ENCODE peak calls at places on chromosomes 3 and 15, in six cellular contexts. One of them, this sample, is unnamed.

GRCh38 chr15:52790166-52790708 is at the start of gene ONECUT1:
- DNase-seq in IMR-90: peak
- DNase-seq in GM20000: peak
- DNase-seq in GM13976: peak
- DNase-seq in Calu3: peak
- DNase-seq in transverse colon: peak
- DNase-seq in this sample: peak

GRCh38 chr15:78338756-78339155 is 1.4 kb upstream of the CRABP1 start:
- DNase-seq in IMR-90: no peak
- DNase-seq in GM20000: no peak
- DNase-seq in GM13976: no peak
- DNase-seq in Calu3: no peak
- DNase-seq in transverse colon: no peak
- DNase-seq in this sample: no peak

GRCh38 chr3:154776549-154777230 is 303.4 kb upstream of the MME start:
- DNase-seq in IMR-90: no peak
- DNase-seq in GM20000: no peak
- DNase-seq in GM13976: no peak
- DNase-seq in Calu3: no peak
- DNase-seq in transverse colon: no peak
- DNase-seq in this sample: no peak

GRCh38 chr3:195133462-195133861 is 137.5 kb downstream of the XXYLT1 start:
- DNase-seq in IMR-90: peak
- DNase-seq in GM20000: no peak
- DNase-seq in GM13976: peak
- DNase-seq in Calu3: no peak
- DNase-seq in transverse colon: peak
- DNase-seq in this sample: peak

GRCh38 chr3:111801697-111802655 is 57.1 kb upstream of the PHLDB2 start:
- DNase-seq in IMR-90: peak
- DNase-seq in GM20000: no peak
- DNase-seq in GM13976: no peak
- DNase-seq in Calu3: no peak
- DNase-seq in transverse colon: no peak
- DNase-seq in this sample: no peak

GRCh38 chr3:61954097-61954528 is 392.7 kb downstream of the PTPRG start:
- DNase-seq in IMR-90: peak
- DNase-seq in GM20000: no peak
- DNase-seq in GM13976: no peak
- DNase-seq in Calu3: no peak
- DNase-seq in transverse colon: no peak
- DNase-seq in this sample: no peak

GRCh38 chr3:105429034-105429762 is 62.5 kb downstream of the ALCAM start:
- DNase-seq in IMR-90: peak
- DNase-seq in GM20000: no peak
- DNase-seq in GM13976: no peak
- DNase-seq in Calu3: no peak
- DNase-seq in transverse colon: no peak
- DNase-seq in this sample: no peak

GRCh38 chr3:100891033-100891432 is 102.2 kb downstream of the ABI3BP start:
- DNase-seq in IMR-90: peak
- DNase-seq in GM20000: no peak
- DNase-seq in GM13976: no peak
- DNase-seq in Calu3: no peak
- DNase-seq in transverse colon: no peak
- DNase-seq in this sample: no peak

GRCh38 chr15:35141743-35142356 is 56.8 kb upstream of the NANOGP8 start:
- DNase-seq in IMR-90: peak
- DNase-seq in GM20000: no peak
- DNase-seq in GM13976: no peak
- DNase-seq in Calu3: no peak
- DNase-seq in transverse colon: no peak
- DNase-seq in this sample: no peak

GRCh38 chr3:64853456-64853855 is 165.7 kb upstream of the ADAMTS9 start:
- DNase-seq in IMR-90: no peak
- DNase-seq in GM20000: no peak
- DNase-seq in GM13976: no peak
- DNase-seq in Calu3: no peak
- DNase-seq in transverse colon: no peak
- DNase-seq in this sample: no peak

GRCh38 chr3:13657660-13658435 is 108.9 kb downstream of the FBLN2 start:
- DNase-seq in IMR-90: peak
- DNase-seq in GM20000: peak
- DNase-seq in GM13976: peak
- DNase-seq in Calu3: peak
- DNase-seq in transverse colon: peak
- DNase-seq in this sample: peak

GRCh38 chr3:172194702-172195392 is 155.5 kb downstream of the FNDC3B start:
- DNase-seq in IMR-90: no peak
- DNase-seq in GM20000: no peak
- DNase-seq in GM13976: no peak
- DNase-seq in Calu3: no peak
- DNase-seq in transverse colon: no peak
- DNase-seq in this sample: no peak

GRCh38 chr3:44342191-44342790 is 3.7 kb downstream of the TCAIM start:
- DNase-seq in IMR-90: peak
- DNase-seq in GM20000: no peak
- DNase-seq in GM13976: no peak
- DNase-seq in Calu3: no peak
- DNase-seq in transverse colon: no peak
- DNase-seq in this sample: no peak

GRCh38 chr15:29805043-29805707 is 17.1 kb downstream of the TJP1 start:
- DNase-seq in IMR-90: peak
- DNase-seq in GM20000: no peak
- DNase-seq in GM13976: no peak
- DNase-seq in Calu3: no peak
- DNase-seq in transverse colon: no peak
- DNase-seq in this sample: no peak

GRCh38 chr3:147521646-147522045 is 112.5 kb downstream of the ZIC1 start:
- DNase-seq in IMR-90: peak
- DNase-seq in GM20000: no peak
- DNase-seq in GM13976: no peak
- DNase-seq in Calu3: no peak
- DNase-seq in transverse colon: no peak
- DNase-seq in this sample: no peak

GRCh38 chr15:78321786-78322185 is 18.4 kb upstream of the CRABP1 start:
- DNase-seq in IMR-90: no peak
- DNase-seq in GM20000: no peak
- DNase-seq in GM13976: no peak
- DNase-seq in Calu3: no peak
- DNase-seq in transverse colon: no peak
- DNase-seq in this sample: no peak

GRCh38 chr3:64174328-64174727 is 50.9 kb downstream of the PRICKLE2 start:
- DNase-seq in IMR-90: no peak
- DNase-seq in GM20000: no peak
- DNase-seq in GM13976: no peak
- DNase-seq in Calu3: peak
- DNase-seq in transverse colon: no peak
- DNase-seq in this sample: no peak

GRCh38 chr3:158434412-158435038 is 136.5 kb upstream of the MLF1 start:
- DNase-seq in IMR-90: peak
- DNase-seq in GM20000: peak
- DNase-seq in GM13976: no peak
- DNase-seq in Calu3: peak
- DNase-seq in transverse colon: peak
- DNase-seq in this sample: peak

GRCh38 chr3:87333393-87333892 is 57.1 kb upstream of the POU1F1 start:
- DNase-seq in IMR-90: peak
- DNase-seq in GM20000: no peak
- DNase-seq in GM13976: no peak
- DNase-seq in Calu3: peak
- DNase-seq in transverse colon: no peak
- DNase-seq in this sample: no peak

DNA sequence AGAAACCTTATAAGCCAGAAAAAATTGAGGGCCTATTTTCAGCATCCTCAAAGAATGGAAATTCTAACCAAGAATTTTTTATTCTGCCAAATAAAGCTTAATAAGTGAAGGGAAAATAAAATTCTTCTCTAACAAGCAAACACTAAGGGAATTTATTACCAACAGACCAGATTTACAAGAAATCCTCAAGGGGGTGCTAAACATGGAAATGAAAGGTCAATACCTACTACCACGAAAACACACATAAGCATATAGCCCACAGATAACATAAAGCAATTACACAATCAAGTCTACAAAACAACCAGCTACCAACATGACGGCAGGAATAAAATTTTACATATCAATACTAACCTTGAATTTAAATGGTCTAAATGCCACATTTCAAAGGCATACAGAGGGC is 883.5 kb downstream of the SI start:
- DNase-seq in IMR-90: no peak
- DNase-seq in GM20000: no peak
- DNase-seq in GM13976: no peak
- DNase-seq in Calu3: no peak
- DNase-seq in transverse colon: no peak
- DNase-seq in this sample: no peak
- TF ChIP-seq CTCF in IMR-90: no peak
- TF ChIP-seq CTCF in GM20000: no peak
- TF ChIP-seq CTCF in GM13976: no peak
- TF ChIP-seq CTCF in Calu3: no peak
- TF ChIP-seq CTCF in transverse colon: no peak
- TF ChIP-seq CTCF in this sample: no peak

GRCh38 chr15:88603885-88604284 is 17.3 kb upstream of the AEN start:
- DNase-seq in IMR-90: no peak
- DNase-seq in GM20000: no peak
- DNase-seq in GM13976: no peak
- DNase-seq in Calu3: no peak
- DNase-seq in transverse colon: no peak
- DNase-seq in this sample: no peak
- TF ChIP-seq CTCF in IMR-90: no peak
- TF ChIP-seq CTCF in GM20000: no peak
- TF ChIP-seq CTCF in GM13976: no peak
- TF ChIP-seq CTCF in Calu3: no peak
- TF ChIP-seq CTCF in transverse colon: no peak
- TF ChIP-seq CTCF in this sample: no peak

GRCh38 chr15:55824857-55825613 is 82.1 kb upstream of the PRTG start:
- DNase-seq in IMR-90: no peak
- DNase-seq in GM20000: no peak
- DNase-seq in GM13976: no peak
- DNase-seq in Calu3: no peak
- DNase-seq in transverse colon: no peak
- DNase-seq in this sample: no peak
- TF ChIP-seq CTCF in IMR-90: no peak
- TF ChIP-seq CTCF in GM20000: no peak
- TF ChIP-seq CTCF in GM13976: no peak
- TF ChIP-seq CTCF in Calu3: no peak
- TF ChIP-seq CTCF in transverse colon: no peak
- TF ChIP-seq CTCF in this sample: no peak

GRCh38 chr15:44298878-44299277 is 10.4 kb downstream of the GOLM2 start:
- DNase-seq in IMR-90: no peak
- DNase-seq in GM20000: no peak
- DNase-seq in GM13976: no peak
- DNase-seq in Calu3: no peak
- DNase-seq in transverse colon: no peak
- DNase-seq in this sample: no peak
- TF ChIP-seq CTCF in IMR-90: peak
- TF ChIP-seq CTCF in GM20000: no peak
- TF ChIP-seq CTCF in GM13976: no peak
- TF ChIP-seq CTCF in Calu3: no peak
- TF ChIP-seq CTCF in transverse colon: peak
- TF ChIP-seq CTCF in this sample: peak

DNA sequence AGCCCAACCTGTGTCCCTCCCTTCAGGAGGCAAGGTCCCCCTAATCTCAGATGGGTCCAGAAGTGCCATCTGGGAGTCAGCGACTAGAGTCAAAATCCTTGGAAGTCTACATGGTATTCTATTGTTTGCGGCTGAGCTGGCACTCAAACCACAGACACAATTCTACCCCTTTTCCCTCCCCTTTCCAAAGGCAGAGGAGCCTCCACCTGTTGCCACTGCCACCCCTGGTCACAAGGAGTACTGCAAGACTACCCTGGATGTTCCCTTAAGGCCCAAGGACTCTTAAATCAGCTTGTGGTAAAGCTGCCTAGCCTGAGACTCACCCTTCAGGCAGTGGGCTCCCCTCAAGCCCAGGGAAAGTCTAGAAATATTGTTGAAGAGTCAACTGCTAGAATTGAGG is 4.3 kb upstream of the OR5H6 start:
- DNase-seq in IMR-90: no peak
- DNase-seq in GM20000: no peak
- DNase-seq in GM13976: no peak
- DNase-seq in Calu3: peak
- DNase-seq in transverse colon: no peak
- DNase-seq in this sample: no peak
- TF ChIP-seq CTCF in IMR-90: no peak
- TF ChIP-seq CTCF in GM20000: peak
- TF ChIP-seq CTCF in GM13976: no peak
- TF ChIP-seq CTCF in Calu3: no peak
- TF ChIP-seq CTCF in transverse colon: no peak
- TF ChIP-seq CTCF in this sample: peak

DNA sequence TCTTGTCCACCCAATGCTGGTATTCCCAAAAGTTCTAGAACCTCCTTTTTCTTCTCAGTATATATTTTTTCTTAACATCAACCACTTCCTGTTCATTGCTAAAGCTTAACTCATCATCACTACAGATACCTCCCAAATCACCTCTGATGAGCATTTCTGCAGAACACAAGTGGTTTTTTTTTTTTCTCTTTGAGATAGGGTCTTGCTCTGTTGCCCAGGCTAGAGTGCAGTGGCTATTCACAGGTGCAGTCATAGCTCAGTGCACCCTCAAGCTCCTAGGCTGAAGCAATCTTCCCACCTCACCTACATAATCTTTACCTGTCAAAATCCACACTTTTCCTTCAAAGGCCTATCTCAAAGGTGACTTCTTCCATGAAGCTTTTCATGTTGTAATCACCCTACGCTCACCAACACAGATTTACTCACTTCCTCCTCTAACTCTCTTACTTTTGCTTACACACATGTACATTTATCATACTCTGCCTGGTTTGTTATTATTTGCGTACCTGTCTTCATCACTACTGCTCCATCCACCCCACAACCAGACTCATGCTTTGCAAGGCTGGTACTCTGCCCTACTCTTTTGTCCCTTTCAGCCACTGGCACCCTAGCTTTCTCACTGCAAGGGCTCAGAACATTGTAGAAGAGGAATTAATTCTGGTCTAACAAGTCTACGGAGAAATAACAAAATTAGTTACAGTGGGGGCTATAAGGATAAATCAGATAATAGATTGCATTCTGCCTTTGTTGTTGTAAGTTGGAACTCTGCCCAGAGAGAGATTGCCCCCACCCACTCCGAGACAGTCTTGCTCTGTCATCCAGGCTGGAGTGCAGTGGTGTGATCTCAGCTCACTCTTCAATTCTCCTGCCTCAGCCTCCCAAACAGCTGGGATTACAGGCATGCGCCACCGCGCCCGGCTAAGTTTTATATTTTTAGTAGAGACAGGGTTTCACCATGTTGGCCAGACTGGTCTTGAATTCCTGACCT is 27.5 kb downstream of the HERC1 start:
- DNase-seq in IMR-90: peak
- DNase-seq in GM20000: no peak
- DNase-seq in GM13976: no peak
- DNase-seq in Calu3: no peak
- DNase-seq in transverse colon: no peak
- DNase-seq in this sample: no peak
- TF ChIP-seq CTCF in IMR-90: no peak
- TF ChIP-seq CTCF in GM20000: no peak
- TF ChIP-seq CTCF in GM13976: no peak
- TF ChIP-seq CTCF in Calu3: no peak
- TF ChIP-seq CTCF in transverse colon: no peak
- TF ChIP-seq CTCF in this sample: no peak

This sample was measured in GM10248.